ENCODE peak calls at places on chromosome 9, in nine cellular contexts. V is HFF-Myc, E is brain microvascular endothelial cell, W is GM12865, K is sigmoid colon, X is Panc1, P is cardiac fibroblast, C is mammary epithelial cell, T is kidney epithelial cell. B is an unnamed sample.

GRCh38 chr9:119924736-119925135 is 555.5 kb upstream of the BRINP1 start:
- DNase-seq in V (no peak), E (no peak), W (no peak), K (no peak), X (no peak), P (no peak), C (no peak), T (no peak), B (no peak)

GRCh38 chr9:81826541-81826906 is 101.7 kb upstream of the SPATA31D4 start:
- DNase-seq in V (no peak), E (no peak), W (no peak), K (peak; percentile 76), X (no peak), P (peak; percentile 44), C (no peak), T (no peak), B (no peak)

GRCh38 chr9:97860451-97861147 is 7.6 kb downstream of the FOXE1 start:
- DNase-seq in V (no peak), E (no peak), W (no peak), K (no peak), X (no peak), P (no peak), C (no peak), T (no peak), B (no peak)

GRCh38 chr9:22008662-22009562 is at the start of gene CDKN2B:
- DNase-seq in V (peak; percentile 83), E (peak; percentile 92), W (peak; percentile 85), K (peak; percentile 97), X (no peak), P (peak; percentile 96), C (peak; percentile 97), T (peak; percentile 70), B (peak; percentile 98)

GRCh38 chr9:106970976-106971457 is 108.1 kb downstream of the ZNF462 start:
- DNase-seq in V (no peak), E (no peak), W (no peak), K (no peak), X (no peak), P (no peak), C (no peak), T (no peak), B (peak; percentile 19)

GRCh38 chr9:116165912-116166311 is 12.3 kb downstream of the PAPPA start:
- DNase-seq in V (no peak), E (no peak), W (no peak), K (no peak), X (no peak), P (no peak), C (no peak), T (no peak), B (peak; percentile 77)

GRCh38 chr9:6781476-6781875 is 23.7 kb downstream of the KDM4C start:
- DNase-seq in V (no peak), E (no peak), W (no peak), K (no peak), X (no peak), P (no peak), C (no peak), T (no peak), B (no peak)

GRCh38 chr9:122386316-122386872 is 15.6 kb downstream of the PTGS1 start:
- DNase-seq in V (no peak), E (no peak), W (no peak), K (peak; percentile 41), X (no peak), P (no peak), C (no peak), T (no peak), B (no peak)

GRCh38 chr9:6788175-6789016 is 30.6 kb downstream of the KDM4C start:
- DNase-seq in V (peak; percentile 10), E (peak; percentile 36), W (no peak), K (peak; percentile 17), X (peak; percentile 1), P (peak; percentile 71), C (peak; percentile 31), T (peak; percentile 23), B (peak; percentile 56)

GRCh38 chr9:33230756-33231691 is 8.9 kb upstream of the SPINK4 start:
- DNase-seq in V (no peak), E (no peak), W (no peak), K (no peak), X (no peak), P (no peak), C (peak; percentile 77), T (no peak), B (peak; percentile 27)

GRCh38 chr9:126788631-126789349 is 16.1 kb upstream of the ZBTB43 start:
- DNase-seq in V (peak; percentile 11), E (peak; percentile 47), W (no peak), K (peak; percentile 42), X (no peak), P (peak; percentile 78), C (peak; percentile 93), T (peak; percentile 82), B (peak; percentile 94)

GRCh38 chr9:684950-685340 is 156.6 kb upstream of the DMRT1 start:
- DNase-seq in V (peak; percentile 78), E (peak; percentile 80), W (no peak), K (no peak), X (no peak), P (peak; percentile 85), C (peak; percentile 87), T (no peak), B (peak; percentile 68)

GRCh38 chr9:16103613-16104012 is 550.8 kb downstream of the CCDC171 start:
- DNase-seq in V (no peak), E (no peak), W (no peak), K (peak; percentile 73), X (no peak), P (no peak), C (no peak), T (no peak), B (peak; percentile 99)

GRCh38 chr9:114307323-114308250 is 15.3 kb upstream of the ORM1 start:
- DNase-seq in V (no peak), E (peak; percentile 18), W (no peak), K (peak; percentile 40), X (no peak), P (peak; percentile 49), C (no peak), T (no peak), B (peak; percentile 52)

GRCh38 chr9:84652496-84653081 is 16.9 kb upstream of the NTRK2 start:
- DNase-seq in V (no peak), E (no peak), W (no peak), K (no peak), X (no peak), P (no peak), C (no peak), T (no peak), B (no peak)

GRCh38 chr9:15785584-15785983 is 232.7 kb downstream of the CCDC171 start:
- DNase-seq in V (no peak), E (no peak), W (no peak), K (no peak), X (no peak), P (no peak), C (no peak), T (no peak), B (no peak)

GRCh38 chr9:108756746-108757490 is 98.9 kb downstream of the ACTL7B start:
- DNase-seq in V (no peak), E (no peak), W (no peak), K (no peak), X (no peak), P (no peak), C (peak; percentile 34), T (no peak), B (peak; percentile 14)
- TF ChIP-seq CTCF in V (peak; percentile 37), E (peak; percentile 52), W (no peak), K (no peak), X (peak; percentile 25), P (peak; percentile 27), C (peak; percentile 56), T (peak; percentile 25), B (peak; percentile 54)

GRCh38 chr9:130508218-130508617 is 63.5 kb downstream of the ASS1 start:
- DNase-seq in V (no peak), E (no peak), W (no peak), K (no peak), X (no peak), P (no peak), C (no peak), T (no peak), B (no peak)

GRCh38 chr9:130518198-130518597 is 61.2 kb upstream of the FUBP3 start:
- DNase-seq in V (no peak), E (no peak), W (no peak), K (no peak), X (no peak), P (no peak), C (no peak), T (no peak), B (no peak)

GRCh38 chr9:130513094-130513493 is 66.3 kb upstream of the FUBP3 start:
- DNase-seq in V (no peak), E (no peak), W (no peak), K (no peak), X (no peak), P (no peak), C (no peak), T (no peak), B (no peak)

GRCh38 chr9:130512199-130512598 is 67.2 kb upstream of the FUBP3 start:
- DNase-seq in V (no peak), E (no peak), W (no peak), K (no peak), X (no peak), P (no peak), C (no peak), T (no peak), B (no peak)
- H3K4me3 ChIP-seq in V (no peak overlapping the region), E (no peak overlapping the region), W (no peak overlapping the region), K (no peak overlapping the region), X (no peak overlapping the region), P (no peak overlapping the region), C (no peak overlapping the region), T (no peak overlapping the region), B (no peak overlapping the region)

GRCh38 chr9:98986866-98987653 is 43.4 kb downstream of the COL15A1 start:
- DNase-seq in V (no peak), E (no peak), W (no peak), K (peak; percentile 85), X (no peak), P (no peak), C (no peak), T (no peak), B (no peak)

GRCh38 chr9:98992885-98993569 is 49.3 kb downstream of the COL15A1 start:
- DNase-seq in V (no peak), E (no peak), W (peak; percentile 29), K (no peak), X (no peak), P (peak; percentile 55), C (no peak), T (no peak), B (no peak)

GRCh38 chr9:98991981-98992884 is 48.5 kb downstream of the COL15A1 start:
- DNase-seq in V (no peak), E (no peak), W (no peak), K (no peak), X (no peak), P (no peak), C (no peak), T (no peak), B (no peak)

GRCh38 chr9:98990181-98990870 is 46.6 kb downstream of the COL15A1 start:
- DNase-seq in V (no peak), E (no peak), W (no peak), K (no peak), X (no peak), P (no peak), C (no peak), T (no peak), B (no peak)

GRCh38 chr9:98989036-98990000 is 45.6 kb downstream of the COL15A1 start:
- DNase-seq in V (peak; percentile 98), E (peak; percentile 100), W (peak; percentile 28), K (peak; percentile 92), X (no peak), P (peak; percentile 100), C (peak; percentile 83), T (peak; percentile 99), B (peak; percentile 95)
- TF ChIP-seq CTCF in V (no peak), E (peak; percentile 70), W (peak; percentile 7), K (no peak), X (no peak), P (peak; percentile 43), C (peak; percentile 11), T (peak; percentile 44), B (peak; percentile 46)

GRCh38 chr9:135070198-135070951 is 17.1 kb upstream of the OLFM1 start:
- DNase-seq in V (no peak), E (no peak), W (no peak), K (peak; percentile 48), X (no peak), P (no peak), C (no peak), T (no peak), B (no peak)
- H3K4me3 ChIP-seq in V (no peak overlapping the region), E (no peak overlapping the region), W (no peak overlapping the region), K (no peak overlapping the region), X (no peak overlapping the region), P (no peak overlapping the region), C (no peak overlapping the region), T (no peak overlapping the region), B (no peak overlapping the region)